ENCODE peak calls at places on chromosomes 16 and 17, in ten cellular contexts. L, N, A, J, U, Q, F, H, D and G are unnamed samples. For H3K4me1, the result is how much of the 10 kb centered on the place peaks cover.

GRCh38 chr16:57623251-57624043 is 5.0 kb upstream of the ADGRG1 start:
- DNase-seq in U (peak), J (peak), L (no peak), H (peak), A (peak), F (peak), N (peak), Q (no peak), D (peak), G (peak)

GRCh38 chr16:89163297-89163696 is 8.3 kb upstream of the CDH15 start:
- DNase-seq in J (no peak), Q (no peak), D (no peak), L (no peak), F (no peak), U (no peak), H (no peak), A (no peak), N (no peak), G (no peak)

GRCh38 chr17:30095507-30096244 is 20.9 kb upstream of the NSRP1 start:
- DNase-seq in A (no peak), F (no peak), H (peak), N (no peak), U (peak), Q (no peak), J (peak), L (peak), D (peak), G (no peak)

GRCh38 chr16:11361751-11362742 is 16.8 kb downstream of the RMI2 start:
- DNase-seq in F (no peak), Q (no peak), H (no peak), D (no peak), A (no peak), U (no peak), N (peak), L (peak), J (peak), G (no peak)

GRCh38 chr17:27339836-27340550 is 46.1 kb downstream of the WSB1 start:
- DNase-seq in H (no peak), L (no peak), J (peak), Q (no peak), F (no peak), U (no peak), D (peak), A (no peak), N (no peak), G (no peak)

GRCh38 chr17:6448473-6448872 is 4.2 kb downstream of the PIMREG start:
- DNase-seq in A (no peak), D (no peak), U (no peak), L (no peak), Q (no peak), N (no peak), H (no peak), J (no peak), F (no peak), G (no peak)

GRCh38 chr16:11461595-11461990 is 116.3 kb downstream of the RMI2 start:
- DNase-seq in L (no peak), H (no peak), A (no peak), J (no peak), F (no peak), U (no peak), Q (no peak), D (no peak), N (peak), G (no peak)

GRCh38 chr17:68290955-68291835 is at the start of the genes ARSG and SLC16A6:
- DNase-seq in F (peak), L (peak), H (peak), A (peak), J (peak), U (peak), Q (peak), N (peak), D (peak), G (no peak)

GRCh38 chr16:8644151-8644512 is 22.6 kb downstream of the METTL22 start:
- DNase-seq in L (no peak), D (no peak), F (no peak), Q (no peak), U (no peak), H (no peak), J (no peak), N (no peak), A (no peak), G (no peak)

GRCh38 chr16:56960681-56961281 is 969 bp upstream of the CETP start:
- DNase-seq in Q (no peak), D (no peak), J (no peak), U (peak), H (no peak), N (no peak), A (no peak), F (no peak), L (no peak), G (no peak)

GRCh38 chr17:62134397-62134796 is 69.3 kb upstream of the MED13 start:
- DNase-seq in D (no peak), A (no peak), Q (no peak), U (peak), N (no peak), F (no peak), J (no peak), H (peak), L (no peak), G (no peak)

GRCh38 chr16:29170393-29171239 is 185.8 kb downstream of the LAT start:
- DNase-seq in F (no peak), N (no peak), H (no peak), Q (no peak), L (no peak), D (no peak), A (no peak), U (no peak), J (no peak), G (no peak)

GRCh38 chr16:54454616-54455015 is 168.0 kb upstream of the IRX3 start:
- DNase-seq in F (no peak), J (no peak), D (no peak), U (no peak), H (no peak), A (no peak), L (no peak), N (no peak), Q (no peak), G (no peak)

GRCh38 chr17:56613131-56613530 is 19.6 kb downstream of the NOG start:
- DNase-seq in Q (no peak), L (no peak), J (no peak), A (no peak), F (no peak), U (no peak), N (no peak), H (no peak), D (no peak), G (no peak)

GRCh38 chr17:2695243-2695960 is 16.2 kb downstream of the CLUH start:
- DNase-seq in A (peak), L (no peak), J (no peak), U (no peak), H (no peak), N (peak), Q (peak), F (peak), D (no peak), G (peak)

GRCh38 chr17:45848405-45848804 is 3.7 kb downstream of the SPPL2C start:
- DNase-seq in H (no peak), A (no peak), D (no peak), Q (no peak), F (no peak), N (no peak), J (no peak), U (no peak), L (no peak), G (peak)

DNA sequence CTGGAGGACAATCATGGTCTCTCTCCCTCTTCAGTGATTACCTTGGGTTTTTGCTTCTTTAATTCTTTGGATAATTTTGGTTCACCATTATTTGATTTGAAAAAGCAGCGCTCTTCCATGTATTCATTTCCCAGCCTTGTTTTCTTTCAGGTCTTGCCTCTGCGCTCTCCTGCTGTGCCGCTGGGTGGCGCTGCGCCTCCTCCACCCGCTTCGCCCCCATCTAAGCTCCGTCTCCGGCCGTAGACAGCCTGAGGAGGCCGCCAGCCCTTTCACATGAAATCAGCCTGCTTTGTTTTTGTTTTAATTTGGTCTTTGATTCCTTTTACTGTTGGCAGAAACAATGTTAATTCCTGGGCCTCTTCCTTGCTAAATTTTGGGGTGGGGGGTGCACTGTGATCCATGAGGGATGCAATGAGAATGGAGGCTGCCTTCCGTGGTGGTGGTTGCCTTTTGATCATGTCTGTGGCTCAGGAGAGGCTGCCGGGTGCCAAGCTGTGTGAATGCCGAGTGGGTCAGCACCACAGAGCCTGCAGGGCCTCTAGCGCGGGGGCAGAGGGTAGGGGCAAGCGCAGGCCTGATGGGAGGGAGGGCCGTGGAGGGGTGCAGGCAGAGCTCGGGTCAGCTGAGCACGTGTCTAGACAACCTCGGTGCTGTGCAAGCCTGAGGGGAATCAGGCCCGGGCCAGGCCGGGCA is 64.1 kb downstream of the PLD6 start:
- DNase-seq in A (no peak), D (no peak), F (no peak), U (peak), J (no peak), N (no peak), L (peak), H (peak), Q (no peak), G (no peak)
- TF ChIP-seq CTCF in A (peak), D (peak), F (peak), U (peak), J (peak), N (peak), L (peak), H (peak), Q (peak), G (peak)

GRCh38 chr16:23183486-23183862 is 929 bp downstream of the SCNN1G start:
- DNase-seq in D (no peak), U (no peak), J (no peak), L (no peak), A (no peak), H (no peak), N (no peak), F (no peak), Q (no peak), G (no peak)
- H3K4me3 ChIP-seq in D (peak), U (no peak), J (peak), L (no peak), A (no peak), H (no peak), N (peak), F (peak), Q (no peak), G (peak)

GRCh38 chr16:70696368-70696767 is 10.5 kb upstream of the MTSS2 start:
- DNase-seq in L (no peak), U (no peak), N (no peak), Q (no peak), J (no peak), H (no peak), D (no peak), A (no peak), F (no peak), G (no peak)
- H3K4me1 ChIP-seq in L (under half), U (under half), N (half or more), Q (half or more), J (under half), H (under half), D (half or more), A (under half), F (under half), G (half or more)

GRCh38 chr17:80414508-80414802 is 512 bp upstream of the ENDOV start:
- DNase-seq in A (no peak), H (peak), U (no peak), Q (no peak), F (no peak), L (peak), D (no peak), N (no peak), J (peak), G (no peak)
- TF ChIP-seq CTCF in A (no peak), H (no peak), U (no peak), Q (no peak), F (no peak), L (peak), D (no peak), N (no peak), J (peak), G (peak)

GRCh38 chr16:2329532-2329931 is 11.0 kb downstream of the ABCA3 start:
- DNase-seq in A (no peak), H (no peak), L (no peak), N (peak), D (no peak), U (no peak), Q (no peak), F (no peak), J (no peak), G (no peak)

GRCh38 chr16:2331199-2331931 is 9.2 kb downstream of the ABCA3 start:
- DNase-seq in H (no peak), A (no peak), J (no peak), Q (no peak), F (no peak), U (no peak), D (no peak), L (no peak), N (peak), G (no peak)

GRCh38 chr16:2325791-2326190 is 14.7 kb downstream of the ABCA3 start:
- DNase-seq in D (no peak), J (no peak), L (no peak), H (no peak), F (no peak), Q (no peak), U (no peak), A (no peak), N (peak), G (peak)

GRCh38 chr16:2326191-2326590 is 14.3 kb downstream of the ABCA3 start:
- DNase-seq in J (no peak), H (no peak), Q (no peak), N (peak), A (no peak), U (no peak), D (no peak), F (peak), L (no peak), G (peak)

GRCh38 chr16:2328428-2328827 is 12.1 kb downstream of the ABCA3 start:
- DNase-seq in D (no peak), H (no peak), N (peak), J (peak), A (no peak), L (no peak), U (no peak), Q (no peak), F (no peak), G (peak)
- H3K4me3 ChIP-seq in D (no peak), H (no peak), N (peak), J (no peak), A (no peak), L (no peak), U (no peak), Q (no peak), F (no peak), G (no peak)

DNA sequence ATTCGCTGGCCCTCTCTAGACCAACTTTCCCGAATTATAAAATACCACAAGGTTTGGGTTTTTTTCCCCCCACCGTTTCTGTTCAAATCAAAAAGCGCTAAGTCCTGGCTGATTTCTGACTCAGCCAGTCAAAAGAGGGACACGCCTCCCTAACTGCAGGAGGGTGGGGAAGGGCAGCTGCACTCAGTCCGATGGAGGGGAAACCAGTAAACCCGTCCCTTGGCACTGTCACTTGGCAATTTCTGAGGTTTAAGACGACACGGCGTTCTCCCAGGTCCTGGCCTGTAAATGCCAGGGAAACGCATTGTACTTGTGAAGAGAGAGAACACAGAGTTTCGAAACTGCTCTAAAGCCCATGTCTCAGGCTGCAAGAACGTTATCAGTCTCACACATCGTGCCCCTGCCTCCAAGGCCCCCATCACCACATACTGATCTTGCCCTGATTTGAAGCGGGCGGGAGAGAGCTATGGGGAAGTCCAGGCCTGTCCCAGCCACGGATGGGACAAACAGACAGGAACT is 57.9 kb downstream of the ZFHX3 start:
- DNase-seq in U (peak), D (peak), F (no peak), J (peak), L (no peak), Q (peak), H (peak), A (no peak), N (no peak), G (peak)
- H3K4me1 ChIP-seq in U (under half), D (half or more), F (under half), J (half or more), L (under half), Q (half or more), H (under half), A (under half), N (half or more), G (half or more)

GRCh38 chr16:5604770-5605169 is 507.2 kb upstream of the EEF2KMT start:
- DNase-seq in A (no peak), Q (no peak), H (no peak), F (no peak), U (no peak), D (peak), J (peak), L (peak), N (no peak), G (no peak)
- TF ChIP-seq CTCF in A (no peak), Q (no peak), H (no peak), F (no peak), U (no peak), D (no peak), J (no peak), L (no peak), N (peak), G (peak)

DNA sequence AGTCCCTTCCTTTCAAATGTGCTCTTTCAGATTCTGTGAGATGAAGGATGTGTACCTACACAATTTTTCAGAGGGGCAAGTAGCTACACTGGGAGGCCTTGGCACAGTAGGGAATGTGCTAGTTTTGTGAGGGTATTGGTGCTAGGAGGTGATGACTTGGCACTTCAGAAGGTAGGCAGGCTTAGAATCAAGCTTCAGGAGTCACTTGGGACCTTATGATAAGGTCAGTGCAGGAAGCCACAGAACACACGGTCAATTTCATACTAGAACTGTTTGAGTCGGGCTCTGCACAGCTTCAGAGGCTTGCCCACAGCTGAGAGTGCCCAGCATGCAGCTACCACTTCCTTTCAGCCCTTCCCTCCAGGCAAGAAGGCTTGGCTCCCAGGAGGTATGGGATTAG is 6.1 kb downstream of the CMTM1 start:
- DNase-seq in J (no peak), F (no peak), A (no peak), D (no peak), N (no peak), H (no peak), U (no peak), L (no peak), Q (no peak), G (no peak)
- H3K4me3 ChIP-seq in J (no peak), F (no peak), A (no peak), D (no peak), N (no peak), H (no peak), U (no peak), L (no peak), Q (no peak), G (no peak)

GRCh38 chr17:28503420-28503819 is 2.7 kb upstream of the FOXN1 start:
- DNase-seq in A (no peak), L (no peak), J (no peak), D (no peak), H (no peak), F (no peak), N (no peak), Q (no peak), U (no peak), G (no peak)
- H3K4me1 ChIP-seq in A (under half), L (under half), J (under half), D (under half), H (under half), F (under half), N (under half), Q (under half), U (under half), G (under half)

DNA sequence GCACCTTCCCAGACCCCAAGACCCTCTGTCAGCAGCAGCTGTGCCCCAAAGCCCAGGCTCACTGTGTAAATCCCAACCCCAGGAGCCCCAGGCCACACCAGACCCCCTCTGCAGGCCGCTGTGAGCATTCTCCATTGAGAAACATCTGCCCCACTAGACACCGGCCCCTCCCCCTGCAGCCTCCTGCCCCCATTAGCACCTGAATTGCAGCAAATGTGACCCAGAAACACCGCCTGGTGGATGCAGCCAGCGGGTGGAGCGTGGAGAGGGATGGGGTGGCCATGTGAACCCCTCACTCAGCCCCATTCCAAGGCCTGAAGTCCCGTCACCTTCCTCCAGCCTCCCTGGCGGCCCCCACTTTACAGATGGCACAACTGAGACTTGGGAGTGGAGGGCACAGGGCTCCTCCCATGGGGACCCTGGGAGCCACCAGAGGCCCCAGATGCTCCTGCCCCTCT is 2.2 kb downstream of the UBALD1 start:
- DNase-seq in L (peak), Q (no peak), J (no peak), N (no peak), D (no peak), F (no peak), A (no peak), H (no peak), U (no peak), G (no peak)
- TF ChIP-seq CTCF in L (peak), Q (no peak), J (no peak), N (no peak), D (no peak), F (no peak), A (no peak), H (no peak), U (peak), G (no peak)